ENCODE peak calls at places on chromosomes 1 and 21, in five cellular contexts. E is WTC11, R is cardiac fibroblast, N is fibroblast of lung, W is esophagus squamous epithelium. B is an unnamed sample.
A peak's percentile ranks its signal among the peaks of the same experiment; 100 is the strongest.

GRCh38 chr1:56483104-56483503 is 96.3 kb downstream of the PLPP3 start:
- DNase-seq in R (no peak), E (no peak), N (no peak), W (no peak), B (no peak)

GRCh38 chr21:41669533-41669830 is 97.4 kb downstream of the RIPK4 start:
- DNase-seq in N (no peak), E (no peak), W (no peak), R (no peak), B (no peak)

GRCh38 chr1:210244746-210245367 is 12.3 kb downstream of the SERTAD4 start:
- DNase-seq in N (peak; percentile 83), W (no peak), R (peak; percentile 49), E (no peak), B (peak; percentile 35)

GRCh38 chr1:8965121-8965820 is 19.6 kb downstream of the CA6 start:
- DNase-seq in R (peak; percentile 24), W (no peak), E (no peak), N (peak; percentile 28), B (no peak)

GRCh38 chr21:44509539-44509938 is 30.5 kb downstream of the KRTAP10-1 start:
- DNase-seq in E (no peak), W (no peak), R (no peak), N (no peak), B (no peak)

GRCh38 chr1:111441573-111442192 is 7.4 kb downstream of the WDR77 start:
- DNase-seq in N (peak; percentile 4), W (no peak), E (peak; percentile 75), R (peak; percentile 36), B (peak; percentile 28)

GRCh38 chr21:46254208-46254975 is 25.8 kb upstream of the LSS start:
- DNase-seq in R (no peak), E (no peak), N (no peak), W (no peak), B (no peak)

GRCh38 chr1:204652556-204652955 is 33.0 kb downstream of the LRRN2 start:
- DNase-seq in E (no peak), N (no peak), W (no peak), R (no peak), B (no peak)

GRCh38 chr1:111563619-111564018 is 56.0 kb upstream of the RAP1A start:
- DNase-seq in E (no peak), R (peak; percentile 35), N (peak; percentile 91), W (no peak), B (peak; percentile 86)

GRCh38 chr1:95086949-95087533 is 14.3 kb upstream of the ALG14 start:
- DNase-seq in R (peak; percentile 96), W (no peak), N (peak; percentile 91), E (no peak), B (peak; percentile 96)

GRCh38 chr1:111214884-111215283 is 12.6 kb upstream of the CHI3L2 start:
- DNase-seq in E (no peak), W (no peak), R (no peak), N (no peak), B (no peak)

GRCh38 chr21:41817228-41817627 is 50.4 kb upstream of the RIPK4 start:
- DNase-seq in E (peak; percentile 70), W (no peak), N (peak; percentile 62), R (peak; percentile 74), B (peak; percentile 81)

GRCh38 chr1:201358596-201358995 is 18.9 kb downstream of the TNNT2 start:
- DNase-seq in R (peak; percentile 36), N (peak; percentile 16), E (no peak), W (no peak), B (peak; percentile 12)

GRCh38 chr1:173392895-173393654 is 84.1 kb upstream of the PRDX6 start:
- DNase-seq in R (peak; percentile 87), W (no peak), E (no peak), N (peak; percentile 94), B (peak; percentile 96)

GRCh38 chr1:9269078-9269501 is 23.6 kb upstream of the SPSB1 start:
- DNase-seq in N (no peak), W (no peak), E (no peak), R (no peak), B (no peak)

GRCh38 chr1:236618507-236618906 is 14.2 kb upstream of the HEATR1 start:
- DNase-seq in N (no peak), E (no peak), W (no peak), R (no peak), B (no peak)

GRCh38 chr1:185731446-185731845 is 2.7 kb upstream of the HMCN1 start:
- DNase-seq in W (no peak), N (no peak), R (no peak), E (no peak), B (no peak)

GRCh38 chr1:115063238-115063901 is 25.9 kb downstream of the TSPAN2 start:
- DNase-seq in R (no peak), E (no peak), W (no peak), N (peak; percentile 81), B (no peak)

GRCh38 chr1:39196244-39197215 is 8.0 kb upstream of the MACF1 start:
- DNase-seq in N (peak; percentile 79), R (peak; percentile 62), E (no peak), W (no peak), B (peak; percentile 62)

GRCh38 chr1:29900727-29901126 is 664.4 kb downstream of the PTPRU start:
- DNase-seq in W (no peak), R (no peak), N (no peak), E (no peak), B (no peak)

GRCh38 chr1:114386129-114387037 is 124.6 kb downstream of the TRIM33 start:
- DNase-seq in N (no peak), E (no peak), R (no peak), W (no peak), B (no peak)

GRCh38 chr21:35925497-35925896 is 134.8 kb downstream of the SETD4 start:
- DNase-seq in N (peak; percentile 82), R (peak; percentile 90), W (no peak), E (no peak), B (peak; percentile 80)

GRCh38 chr1:221431068-221431651 is 310.7 kb downstream of the DUSP10 start:
- DNase-seq in R (peak; percentile 66), N (peak; percentile 26), E (no peak), W (no peak), B (peak; percentile 67)

GRCh38 chr1:73626326-73626725 is 571.6 kb downstream of the LRRIQ3 start:
- DNase-seq in N (peak; percentile 7), R (no peak), W (no peak), E (no peak), B (no peak)

GRCh38 chr1:20151906-20152598 is 12.9 kb downstream of the PLA2G2F start:
- DNase-seq in W (no peak), N (peak; percentile 60), E (peak; percentile 90), R (peak; percentile 86), B (peak; percentile 73)

GRCh38 chr1:83959824-83960441 is 39.0 kb downstream of the TTLL7 start:
- DNase-seq in W (no peak), N (peak; percentile 86), E (no peak), R (peak; percentile 25), B (peak; percentile 80)

GRCh38 chr21:42988234-42988965 is 14.0 kb downstream of the PKNOX1 start:
- DNase-seq in R (peak; percentile 38), N (peak; percentile 52), E (no peak), W (no peak), B (peak; percentile 89)

GRCh38 chr1:50023292-50024159 is at the start of gene AGBL4:
- DNase-seq in N (peak; percentile 41), E (peak; percentile 82), R (peak; percentile 12), W (no peak), B (peak; percentile 0)

GRCh38 chr1:113917400-113918082 is 11.6 kb upstream of the HIPK1 start:
- DNase-seq in N (peak; percentile 18), E (no peak), R (no peak), W (no peak), B (peak; percentile 80)

GRCh38 chr1:211634931-211635330 is 40.5 kb downstream of the NEK2 start:
- DNase-seq in N (no peak), R (no peak), W (no peak), E (no peak), B (no peak)

GRCh38 chr1:228487336-228488106 is at the start of gene RNF187:
- DNase-seq in N (no peak), W (no peak), E (no peak), R (peak; percentile 50), B (no peak)

GRCh38 chr1:76302711-76303347 is 228.3 kb downstream of the ST6GALNAC3 start:
- DNase-seq in E (no peak), N (no peak), R (no peak), W (no peak), B (no peak)

GRCh38 chr1:235270625-235271024 is 57.4 kb downstream of the ARID4B start:
- DNase-seq in N (peak; percentile 69), W (no peak), R (peak; percentile 23), E (no peak), B (peak; percentile 70)

GRCh38 chr1:79264975-79265818 is 258.7 kb upstream of the ADGRL4 start:
- DNase-seq in E (no peak), N (no peak), R (no peak), W (no peak), B (no peak)

GRCh38 chr1:161185732-161186311 is 8.5 kb upstream of the B4GALT3 start:
- DNase-seq in R (no peak), N (no peak), E (no peak), W (no peak), B (peak; percentile 30)

GRCh38 chr1:241648159-241648558 is 3.9 kb upstream of the WDR64 start:
- DNase-seq in R (no peak), E (no peak), W (no peak), N (no peak), B (no peak)

GRCh38 chr1:231147896-231148295 is 14.0 kb upstream of the TRIM67 start:
- DNase-seq in W (no peak), N (no peak), E (no peak), R (no peak), B (no peak)

DNA sequence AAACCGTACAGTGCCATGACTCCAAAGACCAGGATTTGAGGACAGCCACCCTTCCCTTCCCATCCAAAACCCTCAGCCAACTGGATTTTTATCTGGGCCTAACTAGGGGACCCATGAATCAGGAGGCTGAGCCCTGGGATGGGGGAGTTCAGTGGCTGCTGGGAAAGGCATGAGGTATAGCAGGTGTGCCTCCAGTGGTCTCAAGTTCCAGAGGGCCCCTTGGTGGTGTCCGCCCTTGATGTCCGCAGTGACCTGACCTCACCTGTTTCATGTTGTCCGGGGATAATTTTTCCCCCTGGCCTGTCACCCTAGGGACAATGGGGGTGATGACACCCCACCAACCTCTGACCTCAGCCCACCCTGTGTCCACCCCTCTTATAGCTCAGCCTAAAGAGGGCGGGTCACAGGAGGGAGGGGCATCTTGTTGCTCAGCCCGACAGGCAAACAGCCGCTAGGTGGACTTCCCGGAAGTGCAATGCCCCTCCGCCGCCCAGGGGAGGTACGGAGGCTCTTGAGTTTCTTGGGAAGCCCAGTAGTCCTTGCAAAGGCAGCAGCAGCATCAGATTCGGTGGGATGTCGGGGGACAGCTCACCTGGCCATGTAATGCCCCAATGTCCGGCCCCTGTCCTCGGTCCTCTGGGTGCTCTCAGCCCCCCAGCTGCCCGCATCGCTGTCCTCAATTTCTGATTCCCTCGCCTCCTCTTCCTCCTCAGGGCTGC is 13.8 kb upstream of the IL22RA1 start:
- DNase-seq in E (no peak), N (no peak), W (no peak), R (no peak), B (no peak)
- TF ChIP-seq CTCF in E (no peak), N (no peak), W (no peak), R (no peak), B (no peak)

GRCh38 chr1:214550339-214551051 is 907 bp downstream of the PTPN14 start:
- DNase-seq in N (no peak), R (no peak), E (no peak), W (no peak), B (no peak)
- TF ChIP-seq CTCF in N (no peak), R (no peak), E (no peak), W (no peak), B (no peak)

GRCh38 chr21:27700974-27701614 is 734.2 kb upstream of the ADAMTS5 start:
- DNase-seq in R (peak; percentile 92), N (peak; percentile 57), W (no peak), E (peak; percentile 81), B (peak; percentile 86)
- TF ChIP-seq CTCF in R (peak; percentile 75), N (peak; percentile 80), W (peak; percentile 89), E (peak; percentile 75), B (peak; percentile 86)

GRCh38 chr21:30209571-30209970 is 6.3 kb downstream of the CLDN8 start:
- DNase-seq in W (no peak), R (peak; percentile 17), E (peak; percentile 27), N (no peak), B (no peak)
- TF ChIP-seq CTCF in W (no peak), R (no peak), E (no peak), N (no peak), B (no peak)

B was measured in fibroblast of mammary gland.